ENCODE peak calls at places on chromosomes 16 and 17, in ten cellular contexts. P, R, A, J, B, L, D, T, X and E are unnamed samples.
A peak's percentile ranks its signal among the peaks of the same experiment; 100 is the strongest.

GRCh38 chr16:19831678-19832077 is 53.0 kb downstream of the GPRC5B start:
- DNase-seq in P (no peak), R (peak; percentile 78), A (peak; percentile 35), J (no peak), B (no peak), L (no peak), D (no peak), T (peak; percentile 62), X (no peak), E (peak; percentile 96)

GRCh38 chr17:3916013-3916696 is at the start of gene P2RX1:
- DNase-seq in P (peak; percentile 46), R (no peak), A (no peak), J (no peak), B (no peak), L (peak; percentile 34), D (peak; percentile 44), T (no peak), X (no peak), E (no peak)

GRCh38 chr17:62724398-62725146 is 83.5 kb downstream of the MARCHF10 start:
- DNase-seq in P (peak; percentile 70), R (no peak), A (no peak), J (no peak), B (peak; percentile 84), L (peak; percentile 72), D (peak; percentile 61), T (no peak), X (peak; percentile 16), E (no peak)

GRCh38 chr17:44374306-44375195 is 10.9 kb upstream of the FAM171A2 start:
- DNase-seq in P (no peak), R (no peak), A (no peak), J (no peak), B (no peak), L (no peak), D (no peak), T (no peak), X (no peak), E (no peak)

GRCh38 chr16:72989203-72989991 is 58.5 kb downstream of the ZFHX3 start:
- DNase-seq in P (no peak), R (peak; percentile 88), A (no peak), J (no peak), B (no peak), L (no peak), D (no peak), T (peak; percentile 88), X (no peak), E (peak; percentile 78)

GRCh38 chr17:34308376-34308775 is 10.9 kb upstream of the CCL8 start:
- DNase-seq in P (no peak), R (no peak), A (no peak), J (no peak), B (no peak), L (no peak), D (no peak), T (peak; percentile 12), X (no peak), E (no peak)

GRCh38 chr16:28981517-28981916 is 3.3 kb upstream of the LAT start:
- DNase-seq in P (no peak), R (peak; percentile 5), A (no peak), J (no peak), B (peak; percentile 64), L (peak; percentile 55), D (no peak), T (no peak), X (no peak), E (no peak)

GRCh38 chr16:14957576-14958322 is 17.1 kb upstream of the PDXDC1 start:
- DNase-seq in P (no peak), R (no peak), A (no peak), J (no peak), B (peak; percentile 12), L (no peak), D (no peak), T (no peak), X (no peak), E (no peak)

GRCh38 chr16:21276090-21276489 is 2.0 kb downstream of the CRYM start:
- DNase-seq in P (no peak), R (no peak), A (no peak), J (no peak), B (no peak), L (no peak), D (no peak), T (no peak), X (no peak), E (no peak)

GRCh38 chr16:86814256-86814655 is 235.9 kb downstream of the FOXL1 start:
- DNase-seq in P (no peak), R (no peak), A (no peak), J (no peak), B (no peak), L (no peak), D (no peak), T (no peak), X (no peak), E (no peak)

GRCh38 chr17:78276499-78276898 is 45.1 kb downstream of the TMEM235 start:
- DNase-seq in P (no peak), R (no peak), A (no peak), J (no peak), B (no peak), L (no peak), D (no peak), T (no peak), X (no peak), E (peak; percentile 86)

GRCh38 chr17:68391561-68392268 is 65.6 kb downstream of the WIPI1 start:
- DNase-seq in P (no peak), R (no peak), A (no peak), J (no peak), B (no peak), L (no peak), D (no peak), T (peak; percentile 38), X (no peak), E (no peak)

GRCh38 chr17:83067071-83067717 is 12.2 kb upstream of the METRNL start:
- DNase-seq in P (no peak), R (no peak), A (no peak), J (peak; percentile 7), B (no peak), L (no peak), D (no peak), T (no peak), X (no peak), E (no peak)

GRCh38 chr16:50742521-50743150 is 750 bp downstream of the CYLD start:
- DNase-seq in P (peak; percentile 45), R (peak; percentile 56), A (no peak), J (no peak), B (peak; percentile 64), L (peak; percentile 37), D (peak; percentile 68), T (peak; percentile 60), X (no peak), E (peak; percentile 81)

GRCh38 chr17:28385037-28385797 is 13.7 kb downstream of the SARM1 start:
- DNase-seq in P (no peak), R (no peak), A (no peak), J (peak; percentile 80), B (no peak), L (no peak), D (no peak), T (no peak), X (no peak), E (no peak)

GRCh38 chr17:61284174-61284573 is 115.5 kb upstream of the TBX2 start:
- DNase-seq in P (no peak), R (peak; percentile 91), A (no peak), J (no peak), B (no peak), L (no peak), D (no peak), T (peak; percentile 80), X (no peak), E (peak; percentile 58)

GRCh38 chr17:50562266-50563094 is 2.0 kb downstream of the CACNA1G start:
- DNase-seq in P (peak; percentile 24), R (no peak), A (no peak), J (no peak), B (no peak), L (no peak), D (peak; percentile 49), T (no peak), X (no peak), E (no peak)

GRCh38 chr17:81427446-81428120 is 32.3 kb downstream of the BAHCC1 start:
- DNase-seq in P (no peak), R (no peak), A (no peak), J (no peak), B (no peak), L (no peak), D (no peak), T (no peak), X (no peak), E (no peak)

GRCh38 chr17:39062846-39063680 is 88.4 kb downstream of the PLXDC1 start:
- DNase-seq in P (no peak), R (no peak), A (no peak), J (no peak), B (no peak), L (no peak), D (no peak), T (peak; percentile 71), X (no peak), E (no peak)

GRCh38 chr17:34672176-34672785 is 92.9 kb downstream of the TMEM132E start:
- DNase-seq in P (no peak), R (no peak), A (no peak), J (no peak), B (no peak), L (no peak), D (no peak), T (no peak), X (no peak), E (no peak)

GRCh38 chr17:67218385-67218950 is 26.5 kb downstream of the HELZ start:
- DNase-seq in P (no peak), R (peak; percentile 54), A (no peak), J (no peak), B (no peak), L (no peak), D (no peak), T (peak; percentile 35), X (no peak), E (no peak)

GRCh38 chr16:75248536-75249380 is 2.7 kb downstream of the BCAR1 start:
- DNase-seq in P (no peak), R (no peak), A (no peak), J (no peak), B (no peak), L (no peak), D (no peak), T (no peak), X (no peak), E (no peak)